ENCODE peak calls at places on chromosome 11, in six cellular contexts. Q is breast epithelium, K is thoracic aorta, G is MM.1S, I is sigmoid colon, C is right lobe of liver. O is an unnamed sample.
A peak's percentile ranks its signal among the peaks of the same experiment; 100 is the strongest.

GRCh38 chr11:117458275-117459120 is 130.8 kb downstream of the CEP164 start:
- DNase-seq in Q (no peak), K (no peak), G (no peak), I (no peak), C (no peak), O (no peak)

GRCh38 chr11:71459767-71460320 is 6.8 kb downstream of the NADSYN1 start:
- DNase-seq in Q (no peak), K (no peak), G (no peak), I (no peak), C (peak; percentile 24), O (peak; percentile 26)

GRCh38 chr11:66717925-66718319 is 11.1 kb downstream of the SPTBN2 start:
- DNase-seq in Q (no peak), K (no peak), G (no peak), I (no peak), C (no peak), O (peak; percentile 75)

GRCh38 chr11:60788401-60789110 is 3.4 kb downstream of the MS4A10 start:
- DNase-seq in Q (no peak), K (no peak), G (no peak), I (no peak), C (no peak), O (peak; percentile 34)

GRCh38 chr11:123457187-123457770 is 27.2 kb downstream of the GRAMD1B start:
- DNase-seq in Q (no peak), K (no peak), G (no peak), I (peak; percentile 67), C (no peak), O (no peak)

GRCh38 chr11:70567680-70568503 is 169.6 kb downstream of the CTTN start:
- DNase-seq in Q (peak; percentile 29), K (no peak), G (no peak), I (peak; percentile 76), C (no peak), O (peak; percentile 80)

GRCh38 chr11:99814021-99814420 is 793.3 kb downstream of the CNTN5 start:
- DNase-seq in Q (no peak), K (no peak), G (no peak), I (no peak), C (no peak), O (no peak)

GRCh38 chr11:19670030-19670761 is 42.4 kb upstream of the NAV2 start:
- DNase-seq in Q (no peak), K (no peak), G (no peak), I (no peak), C (no peak), O (no peak)

GRCh38 chr11:69744435-69744834 is 30.7 kb downstream of the FGF4 start:
- DNase-seq in Q (no peak), K (no peak), G (no peak), I (no peak), C (no peak), O (no peak)

GRCh38 chr11:66327171-66328035 is 8.8 kb downstream of the RIN1 start:
- DNase-seq in Q (no peak), K (no peak), G (no peak), I (no peak), C (no peak), O (peak; percentile 78)

DNA sequence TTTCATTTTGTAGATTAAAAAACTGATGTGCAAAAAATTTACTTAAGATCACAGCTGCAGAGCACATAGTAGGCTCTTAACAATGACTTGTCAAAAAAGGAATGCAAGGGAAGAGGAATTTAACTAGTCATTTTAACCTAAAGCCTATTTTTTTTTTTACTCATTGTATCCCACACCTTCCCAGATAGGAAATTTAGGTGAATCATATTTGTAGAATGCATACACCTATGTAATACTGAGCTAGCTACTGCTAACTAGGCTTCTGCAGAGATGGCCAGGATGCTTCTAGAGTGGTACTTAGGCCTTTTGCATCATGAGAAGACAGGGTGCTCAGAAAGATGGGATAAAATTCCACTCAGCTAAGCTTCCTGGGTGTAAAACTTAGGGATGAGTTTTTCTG is 387.3 kb downstream of the AASDHPPT start:
- DNase-seq in Q (no peak), K (no peak), G (no peak), I (no peak), C (no peak), O (no peak)
- H3K27ac ChIP-seq in Q (no peak overlapping the region), K (no peak overlapping the region), G (no peak overlapping the region), I (no peak overlapping the region), C (no peak overlapping the region), O (no peak overlapping the region)

DNA sequence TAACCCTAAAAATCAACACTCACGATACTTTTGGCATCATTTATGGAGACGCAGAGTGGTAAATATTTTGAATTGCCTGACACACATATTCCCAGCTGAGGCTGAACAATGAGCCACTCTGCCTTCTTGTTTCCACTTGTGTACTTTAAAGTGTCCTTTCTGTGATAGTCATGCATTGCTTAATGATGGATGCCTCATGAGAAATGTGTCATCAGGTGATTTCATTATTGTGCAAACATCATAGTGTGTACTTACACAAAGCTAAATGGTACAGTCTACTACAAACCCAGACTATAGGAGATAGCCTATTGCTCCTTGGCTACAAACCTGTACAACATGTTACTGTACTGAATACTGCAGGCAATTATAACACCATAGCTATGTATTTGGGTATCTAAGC is 44.2 kb downstream of the MRE11 start:
- DNase-seq in Q (no peak), K (no peak), G (no peak), I (no peak), C (no peak), O (no peak)
- H3K4me3 ChIP-seq in Q (no peak overlapping the region), K (no peak overlapping the region), G (no peak overlapping the region), I (no peak overlapping the region), C (no peak overlapping the region), O (no peak overlapping the region)

DNA sequence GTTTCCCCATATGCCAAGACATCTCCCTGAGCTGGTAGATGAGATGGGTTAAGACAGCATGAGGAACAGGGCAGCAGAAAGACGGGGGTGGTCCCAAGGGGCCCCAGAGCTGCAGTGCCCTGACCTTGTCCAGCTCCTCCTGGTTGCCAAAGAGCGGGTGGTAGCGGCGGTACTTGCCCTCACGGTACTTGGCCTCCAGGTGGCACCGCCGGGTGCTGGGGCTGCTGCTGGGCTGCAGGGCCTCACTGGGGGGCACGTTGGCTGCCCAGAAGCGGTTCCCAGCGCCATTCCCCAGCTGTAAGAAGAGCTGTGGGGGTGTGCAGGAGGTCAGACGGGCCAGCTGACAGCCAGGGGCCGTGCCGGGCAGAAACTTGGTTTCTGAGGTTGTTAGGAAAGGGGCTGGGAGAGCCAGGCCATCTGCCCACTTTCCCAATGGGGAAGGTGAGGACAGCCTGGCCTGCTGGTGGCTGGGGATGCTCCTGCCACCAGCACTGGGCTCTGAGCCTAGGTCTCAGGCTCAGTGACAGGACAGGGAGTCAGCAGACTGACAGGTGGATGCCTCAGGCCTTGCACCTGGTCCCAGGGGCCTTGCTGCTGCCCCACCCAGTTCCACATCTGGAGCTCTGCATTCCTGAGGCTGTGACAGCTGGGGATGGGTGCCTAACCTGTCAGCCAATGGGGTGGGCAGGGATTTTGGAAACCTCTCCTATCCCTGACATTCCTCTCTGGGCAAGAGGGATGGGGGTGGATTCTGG is 30.0 kb upstream of the PDE2A start:
- DNase-seq in Q (no peak), K (no peak), G (no peak), I (no peak), C (no peak), O (peak; percentile 67)
- H3K27ac ChIP-seq in Q (peak overlapping the region; percentile 71), K (no peak overlapping the region), G (no peak overlapping the region), I (peak overlapping the region; percentile 35), C (no peak overlapping the region), O (no peak overlapping the region)

DNA sequence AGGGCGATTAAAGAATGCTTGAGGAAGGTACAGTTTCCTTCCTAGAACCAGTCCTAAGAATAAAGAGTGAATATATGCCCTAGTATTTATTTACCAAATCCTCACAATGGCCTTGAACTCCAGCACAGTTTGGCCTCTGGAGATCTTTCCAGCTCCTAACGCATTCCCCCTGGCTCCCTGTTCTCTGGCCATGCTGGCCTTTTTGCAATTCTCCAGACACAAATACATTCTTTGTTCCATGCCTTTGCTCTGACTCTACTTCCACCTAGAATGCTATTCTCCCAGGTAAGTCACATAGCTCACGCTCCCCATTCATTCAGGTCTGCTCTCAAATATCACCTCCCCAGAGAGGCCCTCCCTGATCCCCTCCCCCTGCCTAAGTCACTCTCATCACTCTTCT is 3.7 kb upstream of the DGKZ start:
- DNase-seq in Q (no peak), K (no peak), G (no peak), I (no peak), C (no peak), O (no peak)
- H3K4me3 ChIP-seq in Q (no peak overlapping the region), K (no peak overlapping the region), G (no peak overlapping the region), I (no peak overlapping the region), C (no peak overlapping the region), O (no peak overlapping the region)

DNA sequence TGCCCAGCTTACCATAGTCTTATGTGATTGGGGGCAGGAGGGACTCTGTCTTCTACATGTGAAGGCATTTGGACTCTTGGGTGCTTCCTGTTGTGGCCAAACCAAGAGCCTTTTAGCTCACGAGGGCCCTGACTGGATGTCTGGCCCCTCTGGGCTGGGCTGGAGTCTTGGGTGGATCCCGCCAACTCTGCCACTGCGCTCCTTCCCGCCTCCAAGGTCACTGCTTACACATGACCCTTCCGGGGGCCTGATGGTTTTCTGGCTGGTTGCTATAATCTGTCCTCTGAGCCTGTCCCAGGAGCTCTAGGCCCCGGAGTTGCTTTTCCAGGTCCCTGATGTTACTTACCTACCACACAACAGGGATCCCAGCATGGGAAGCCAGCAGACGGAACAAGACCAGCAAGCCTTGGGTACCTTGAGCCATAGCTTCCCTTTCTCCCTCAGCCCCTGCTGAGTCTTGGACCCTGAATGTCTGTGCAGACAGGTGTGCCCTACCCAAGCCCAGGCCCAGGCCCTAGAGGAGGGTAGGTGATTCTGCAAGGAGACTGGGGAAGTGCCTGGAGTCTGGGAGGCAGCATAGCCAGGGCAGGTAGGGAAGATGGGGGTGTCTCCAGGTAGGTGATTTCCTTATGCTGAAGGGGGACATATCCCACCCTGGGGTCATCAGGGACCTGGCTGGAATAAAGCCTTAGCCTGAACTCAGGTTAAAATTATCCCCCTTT is 100.3 kb downstream of the TSPAN18 start:
- DNase-seq in Q (no peak), K (no peak), G (no peak), I (no peak), C (no peak), O (no peak)
- H3K27ac ChIP-seq in Q (no peak overlapping the region), K (no peak overlapping the region), G (no peak overlapping the region), I (no peak overlapping the region), C (no peak overlapping the region), O (no peak overlapping the region)